ENCODE peak calls at places on chromosomes 1 and 21, in six cellular contexts. One of them, this sample, is unnamed.

GRCh38 chr1:46606255-46606965 is 2.3 kb upstream of the MKNK1 start:
- DNase-seq in AG04450: no peak
- DNase-seq in left colon: no peak
- DNase-seq in astrocyte of the cerebellum: no peak
- DNase-seq in HCT116: no peak
- DNase-seq in EL: no peak
- DNase-seq in this sample: no peak

GRCh38 chr1:116910379-116911165 is 856 bp downstream of the PTGFRN start:
- DNase-seq in AG04450: no peak
- DNase-seq in left colon: peak
- DNase-seq in astrocyte of the cerebellum: no peak
- DNase-seq in HCT116: no peak
- DNase-seq in EL: peak
- DNase-seq in this sample: peak

GRCh38 chr1:16420719-16421118 is 16.5 kb downstream of the SPATA21 start:
- DNase-seq in AG04450: no peak
- DNase-seq in left colon: no peak
- DNase-seq in astrocyte of the cerebellum: no peak
- DNase-seq in HCT116: no peak
- DNase-seq in EL: no peak
- DNase-seq in this sample: no peak

GRCh38 chr1:64578270-64578973 is 108.5 kb downstream of the CACHD1 start:
- DNase-seq in AG04450: no peak
- DNase-seq in left colon: no peak
- DNase-seq in astrocyte of the cerebellum: no peak
- DNase-seq in HCT116: no peak
- DNase-seq in EL: no peak
- DNase-seq in this sample: peak

GRCh38 chr1:183346276-183346732 is 71.9 kb downstream of the NMNAT2 start:
- DNase-seq in AG04450: no peak
- DNase-seq in left colon: no peak
- DNase-seq in astrocyte of the cerebellum: no peak
- DNase-seq in HCT116: no peak
- DNase-seq in EL: no peak
- DNase-seq in this sample: no peak

GRCh38 chr1:55420866-55421265 is 205.7 kb upstream of the USP24 start:
- DNase-seq in AG04450: no peak
- DNase-seq in left colon: no peak
- DNase-seq in astrocyte of the cerebellum: no peak
- DNase-seq in HCT116: no peak
- DNase-seq in EL: peak
- DNase-seq in this sample: no peak

GRCh38 chr1:87325982-87326738 is 2.5 kb upstream of the LMO4 start:
- DNase-seq in AG04450: no peak
- DNase-seq in left colon: no peak
- DNase-seq in astrocyte of the cerebellum: peak
- DNase-seq in HCT116: no peak
- DNase-seq in EL: peak
- DNase-seq in this sample: no peak

GRCh38 chr1:197737916-197738315 is 37.4 kb downstream of the DENND1B start:
- DNase-seq in AG04450: no peak
- DNase-seq in left colon: no peak
- DNase-seq in astrocyte of the cerebellum: no peak
- DNase-seq in HCT116: no peak
- DNase-seq in EL: no peak
- DNase-seq in this sample: no peak

GRCh38 chr1:145805057-145805456 is 18.8 kb downstream of the RNF115 start:
- DNase-seq in AG04450: no peak
- DNase-seq in left colon: no peak
- DNase-seq in astrocyte of the cerebellum: peak
- DNase-seq in HCT116: no peak
- DNase-seq in EL: peak
- DNase-seq in this sample: no peak

GRCh38 chr1:182054698-182055326 is 6.7 kb downstream of the ZNF648 start:
- DNase-seq in AG04450: no peak
- DNase-seq in left colon: no peak
- DNase-seq in astrocyte of the cerebellum: no peak
- DNase-seq in HCT116: peak
- DNase-seq in EL: peak
- DNase-seq in this sample: no peak

GRCh38 chr21:45404726-45405270 is at the start of gene COL18A1:
- DNase-seq in AG04450: no peak
- DNase-seq in left colon: no peak
- DNase-seq in astrocyte of the cerebellum: no peak
- DNase-seq in HCT116: no peak
- DNase-seq in EL: peak
- DNase-seq in this sample: peak

GRCh38 chr1:183914283-183914682 is 109.4 kb downstream of the RGL1 start:
- DNase-seq in AG04450: no peak
- DNase-seq in left colon: no peak
- DNase-seq in astrocyte of the cerebellum: no peak
- DNase-seq in HCT116: no peak
- DNase-seq in EL: peak
- DNase-seq in this sample: no peak